ENCODE peak calls at places on chromosome 18, in ten cellular contexts. I, T, J, S, E, V, P, O, W and Q are unnamed samples.

GRCh38 chr18:35697869-35698268 is 116.3 kb downstream of the GALNT1 start:
- DNase-seq in O (no peak), W (no peak), P (no peak), T (no peak), E (no peak), S (no peak), I (no peak), V (no peak), J (no peak), Q (no peak)

GRCh38 chr18:160831-161570 is 2.6 kb downstream of the USP14 start:
- DNase-seq in E (no peak), T (no peak), J (no peak), S (no peak), W (no peak), V (no peak), I (no peak), O (no peak), P (no peak), Q (no peak)

GRCh38 chr18:28013064-28013463 is 163.9 kb downstream of the CDH2 start:
- DNase-seq in I (no peak), J (no peak), V (no peak), S (no peak), O (no peak), E (peak), P (peak), W (no peak), T (no peak), Q (peak)

GRCh38 chr18:79928563-79928960 is 22.9 kb downstream of the SLC66A2 start:
- DNase-seq in W (no peak), V (peak), T (peak), I (peak), S (peak), J (no peak), E (no peak), O (peak), P (no peak), Q (no peak)

GRCh38 chr18:1014496-1014895 is 109.8 kb downstream of the ADCYAP1 start:
- DNase-seq in T (no peak), W (no peak), O (no peak), J (no peak), E (no peak), P (peak), V (no peak), I (no peak), S (no peak), Q (peak)

GRCh38 chr18:34880882-34881852 is 160.0 kb upstream of the MAPRE2 start:
- DNase-seq in T (no peak), W (no peak), E (no peak), V (no peak), O (no peak), P (peak), S (no peak), J (no peak), I (no peak), Q (peak)

GRCh38 chr18:12032786-12033642 is 51.7 kb downstream of the IMPA2 start:
- DNase-seq in V (peak), E (peak), I (no peak), T (no peak), W (no peak), S (no peak), P (peak), J (no peak), O (no peak), Q (peak)

GRCh38 chr18:33128581-33128980 is 311.9 kb downstream of the CCDC178 start:
- DNase-seq in J (no peak), S (no peak), O (no peak), W (no peak), T (no peak), E (peak), I (no peak), P (no peak), V (no peak), Q (no peak)

GRCh38 chr18:2967357-2967756 is 45.6 kb downstream of the LPIN2 start:
- DNase-seq in S (no peak), V (no peak), O (no peak), I (no peak), J (no peak), T (no peak), P (no peak), W (no peak), E (no peak), Q (no peak)

GRCh38 chr18:79368681-79369080 is 27.0 kb upstream of the NFATC1 start:
- DNase-seq in O (no peak), W (no peak), I (no peak), T (no peak), V (no peak), J (no peak), S (no peak), E (no peak), P (no peak), Q (no peak)

GRCh38 chr18:34224423-34225217 is at the start of gene NOL4:
- DNase-seq in O (peak), J (peak), V (peak), S (peak), E (peak), W (no peak), P (peak), T (peak), I (peak), Q (peak)

GRCh38 chr18:22609642-22610041 is 191.9 kb upstream of the CTAGE1 start:
- DNase-seq in O (peak), T (peak), P (peak), S (peak), V (no peak), J (no peak), E (peak), I (peak), W (no peak), Q (peak)

GRCh38 chr18:51066273-51066672 is 36.3 kb downstream of the SMAD4 start:
- DNase-seq in O (no peak), E (no peak), V (no peak), I (no peak), P (peak), W (no peak), S (no peak), J (no peak), T (no peak), Q (peak)

GRCh38 chr18:70454705-70455322 is 166.0 kb downstream of the SOCS6 start:
- DNase-seq in W (peak), P (peak), O (no peak), T (no peak), I (no peak), J (peak), S (peak), V (no peak), E (peak), Q (peak)

GRCh38 chr18:45014047-45014501 is 333.4 kb downstream of the SETBP1 start:
- DNase-seq in V (no peak), O (no peak), T (no peak), W (no peak), P (peak), I (no peak), E (peak), J (peak), S (peak), Q (peak)

GRCh38 chr18:49813071-49813320 is 337 bp downstream of the ACAA2 start:
- DNase-seq in P (peak), I (no peak), W (no peak), J (no peak), T (peak), E (no peak), V (peak), O (peak), S (peak), Q (peak)

GRCh38 chr18:52694804-52695203 is 354.8 kb downstream of the DCC start:
- DNase-seq in E (peak), V (no peak), T (no peak), O (no peak), W (no peak), S (no peak), J (no peak), P (peak), I (no peak), Q (no peak)

GRCh38 chr18:10724666-10725065 is 198.8 kb downstream of the NAPG start:
- DNase-seq in W (no peak), T (no peak), J (no peak), P (no peak), O (no peak), S (no peak), I (no peak), E (no peak), V (no peak), Q (no peak)

GRCh38 chr18:56036673-56037072 is 448.7 kb upstream of the TCF4 start:
- DNase-seq in E (no peak), P (peak), J (no peak), W (no peak), T (no peak), O (no peak), S (no peak), I (no peak), V (no peak), Q (no peak)
- TF ChIP-seq CTCF in E (no peak), P (no peak), J (no peak), W (no peak), T (no peak), O (no peak), S (no peak), I (no peak), V (no peak), Q (no peak)

GRCh38 chr18:42576141-42576540 is 539.3 kb downstream of the RIT2 start:
- DNase-seq in S (no peak), E (no peak), T (no peak), P (no peak), W (no peak), I (no peak), O (no peak), J (no peak), V (no peak), Q (peak)

GRCh38 chr18:42578781-42579180 is 536.7 kb downstream of the RIT2 start:
- DNase-seq in J (peak), O (no peak), P (peak), I (no peak), T (no peak), W (no peak), S (no peak), V (no peak), E (no peak), Q (peak)

DNA sequence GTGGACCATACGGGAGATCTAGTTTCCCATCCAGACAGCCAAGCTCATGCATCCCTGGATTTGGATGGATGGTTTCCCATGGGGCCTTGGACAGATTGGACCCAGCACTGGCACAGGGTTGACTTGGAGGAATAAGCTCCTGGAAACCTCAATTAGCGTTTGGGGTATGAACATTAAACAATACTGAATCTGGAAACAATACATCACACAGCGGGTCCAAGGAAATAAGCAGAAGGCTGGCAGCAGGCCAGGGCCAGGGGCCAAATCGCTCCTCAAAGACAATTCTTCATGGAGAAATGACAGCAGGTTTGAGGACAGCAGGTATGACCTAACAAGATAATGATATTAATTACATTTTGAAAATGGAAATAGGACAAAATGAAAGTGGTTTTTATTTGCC is 540.6 kb downstream of the RIT2 start:
- DNase-seq in T (no peak), W (no peak), O (no peak), E (no peak), J (no peak), V (no peak), I (no peak), S (no peak), P (no peak), Q (no peak)
- TF ChIP-seq CTCF in T (no peak), W (no peak), O (no peak), E (no peak), J (no peak), V (no peak), I (no peak), S (no peak), P (no peak), Q (no peak)

DNA sequence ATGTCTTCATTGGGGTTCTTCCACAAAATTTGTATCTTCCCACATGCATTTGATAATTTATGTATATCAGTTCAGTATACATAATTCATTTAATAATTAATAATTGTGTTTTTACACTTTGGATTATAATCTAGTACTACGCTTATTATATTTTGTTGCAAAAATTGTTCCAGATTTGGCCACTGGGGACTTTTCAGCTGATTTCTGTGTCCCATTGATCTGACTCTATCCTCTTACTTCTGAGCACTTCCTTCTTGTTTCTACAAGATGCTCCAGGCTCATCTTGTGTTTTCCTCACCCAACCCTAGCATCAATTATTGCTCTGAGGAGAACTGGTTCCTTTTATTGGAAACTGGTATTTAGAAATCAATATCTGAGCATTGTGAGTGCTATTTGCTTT is 215.3 kb upstream of the CDH19 start:
- DNase-seq in T (no peak), P (no peak), E (peak), J (no peak), I (no peak), O (no peak), V (no peak), W (no peak), S (no peak), Q (no peak)
- TF ChIP-seq CTCF in T (peak), P (peak), E (peak), J (peak), I (no peak), O (no peak), V (no peak), W (no peak), S (no peak), Q (no peak)

GRCh38 chr18:55319517-55319905 is 268.5 kb downstream of the TCF4 start:
- DNase-seq in P (peak), W (no peak), I (no peak), T (no peak), V (no peak), S (no peak), E (no peak), J (no peak), O (no peak), Q (peak)

GRCh38 chr18:55317832-55318231 is 270.2 kb downstream of the TCF4 start:
- DNase-seq in J (no peak), E (no peak), S (no peak), V (no peak), P (no peak), O (no peak), I (no peak), W (no peak), T (no peak), Q (no peak)

GRCh38 chr18:55318864-55319516 is 269.0 kb downstream of the TCF4 start:
- DNase-seq in J (no peak), I (no peak), S (no peak), T (no peak), P (peak), W (no peak), O (no peak), E (no peak), V (no peak), Q (peak)

GRCh38 chr18:55316615-55317184 is 271.3 kb downstream of the TCF4 start:
- DNase-seq in W (no peak), P (no peak), T (no peak), I (no peak), J (no peak), E (no peak), V (no peak), O (no peak), S (no peak), Q (no peak)

GRCh38 chr18:55317322-55317721 is 270.7 kb downstream of the TCF4 start:
- DNase-seq in W (no peak), P (no peak), O (no peak), S (no peak), E (no peak), J (no peak), V (no peak), T (no peak), I (no peak), Q (no peak)
- TF ChIP-seq CTCF in W (no peak), P (no peak), O (no peak), S (no peak), E (no peak), J (no peak), V (no peak), T (no peak), I (no peak), Q (no peak)

GRCh38 chr18:5237723-5238370 is 40.8 kb upstream of the AKAIN1 start:
- DNase-seq in J (peak), O (peak), V (peak), I (peak), E (peak), P (peak), S (peak), W (peak), T (peak), Q (peak)
- TF ChIP-seq CTCF in J (peak), O (no peak), V (peak), I (no peak), E (no peak), P (peak), S (no peak), W (no peak), T (peak), Q (peak)

DNA sequence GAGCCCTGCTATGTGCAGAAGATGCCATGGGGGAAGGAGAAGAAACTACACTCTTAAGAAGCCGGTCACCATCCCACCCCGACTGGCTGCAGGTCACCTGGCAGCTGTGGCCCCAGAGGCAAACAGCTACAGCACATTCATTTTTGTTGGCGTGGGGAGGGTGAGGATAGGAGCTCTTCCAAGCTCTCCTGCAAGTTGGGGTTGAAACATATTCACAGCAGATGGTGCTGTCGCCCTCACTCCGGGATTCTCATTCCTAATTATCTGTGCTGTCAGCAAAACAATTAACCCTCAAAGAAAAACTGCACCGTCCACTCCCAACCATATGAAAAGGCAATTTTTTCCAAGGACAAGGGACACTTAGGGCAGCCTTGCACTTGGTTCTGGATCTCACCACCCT is 68.7 kb downstream of the ZBTB7C start:
- DNase-seq in V (no peak), W (no peak), J (no peak), P (no peak), T (no peak), E (no peak), O (no peak), S (no peak), I (no peak), Q (no peak)
- TF ChIP-seq CTCF in V (no peak), W (no peak), J (no peak), P (no peak), T (no peak), E (no peak), O (no peak), S (no peak), I (no peak), Q (no peak)

GRCh38 chr18:23616258-23616657 is 30.0 kb upstream of the NPC1 start:
- DNase-seq in J (no peak), I (no peak), P (no peak), V (no peak), O (no peak), W (no peak), E (no peak), T (no peak), S (no peak), Q (no peak)

GRCh38 chr18:23617412-23618009 is 31.2 kb upstream of the NPC1 start:
- DNase-seq in E (no peak), T (no peak), W (no peak), O (no peak), V (no peak), S (no peak), J (no peak), I (no peak), P (no peak), Q (no peak)

GRCh38 chr18:23614891-23615290 is 28.6 kb upstream of the NPC1 start:
- DNase-seq in O (no peak), E (no peak), W (no peak), J (no peak), P (no peak), S (no peak), T (no peak), I (no peak), V (no peak), Q (no peak)

GRCh38 chr18:23619388-23619873 is 33.1 kb upstream of the NPC1 start:
- DNase-seq in S (peak), P (peak), J (no peak), W (no peak), E (no peak), T (peak), O (peak), V (no peak), I (no peak), Q (peak)

GRCh38 chr18:23618862-23619387 is 32.6 kb upstream of the NPC1 start:
- DNase-seq in W (no peak), P (no peak), E (no peak), I (no peak), T (peak), V (peak), J (no peak), S (peak), O (peak), Q (peak)
- TF ChIP-seq CTCF in W (no peak), P (no peak), E (no peak), I (no peak), T (no peak), V (no peak), J (peak), S (peak), O (no peak), Q (no peak)

GRCh38 chr18:63947051-63947790 is 1.9 kb upstream of the HMSD start:
- DNase-seq in O (no peak), J (no peak), W (no peak), V (no peak), S (no peak), I (no peak), E (no peak), P (no peak), T (no peak), Q (no peak)

GRCh38 chr18:63951302-63951705 is 2.2 kb downstream of the HMSD start:
- DNase-seq in O (no peak), T (no peak), W (no peak), S (no peak), I (no peak), E (peak), V (no peak), P (no peak), J (no peak), Q (no peak)

GRCh38 chr18:63953811-63954210 is 4.7 kb downstream of the HMSD start:
- DNase-seq in J (no peak), V (no peak), P (no peak), W (no peak), O (no peak), T (no peak), S (no peak), I (no peak), E (no peak), Q (peak)

GRCh38 chr18:63949068-63949737 is at the start of gene HMSD:
- DNase-seq in V (no peak), T (peak), E (peak), W (peak), O (peak), I (no peak), J (no peak), P (peak), S (no peak), Q (peak)
- TF ChIP-seq CTCF in V (no peak), T (peak), E (peak), W (no peak), O (peak), I (no peak), J (peak), P (peak), S (no peak), Q (peak)

DNA sequence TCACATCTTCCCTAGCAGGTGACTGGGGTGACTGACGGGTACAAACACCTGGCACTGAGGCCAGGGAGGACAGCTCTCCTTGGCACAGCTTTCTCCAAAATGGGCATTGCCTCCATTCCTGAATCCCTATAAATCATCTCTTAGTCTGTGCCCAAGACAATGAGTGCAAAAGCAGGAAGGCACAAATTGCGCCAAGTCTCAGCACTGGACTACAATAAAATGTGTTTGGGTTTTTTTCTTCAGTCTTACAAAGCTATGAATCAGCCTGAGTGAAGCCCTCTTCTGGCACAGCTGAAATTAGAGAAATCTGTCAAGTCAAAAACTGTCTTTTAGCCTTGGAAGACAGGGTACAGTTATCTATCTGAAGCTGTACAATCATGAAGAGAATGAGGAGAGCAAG is 90.9 kb downstream of the EPB41L3 start:
- DNase-seq in T (no peak), V (no peak), P (no peak), I (no peak), W (no peak), S (no peak), E (peak), O (no peak), J (no peak), Q (no peak)
- TF ChIP-seq CTCF in T (no peak), V (no peak), P (no peak), I (no peak), W (no peak), S (no peak), E (no peak), O (no peak), J (no peak), Q (no peak)

DNA sequence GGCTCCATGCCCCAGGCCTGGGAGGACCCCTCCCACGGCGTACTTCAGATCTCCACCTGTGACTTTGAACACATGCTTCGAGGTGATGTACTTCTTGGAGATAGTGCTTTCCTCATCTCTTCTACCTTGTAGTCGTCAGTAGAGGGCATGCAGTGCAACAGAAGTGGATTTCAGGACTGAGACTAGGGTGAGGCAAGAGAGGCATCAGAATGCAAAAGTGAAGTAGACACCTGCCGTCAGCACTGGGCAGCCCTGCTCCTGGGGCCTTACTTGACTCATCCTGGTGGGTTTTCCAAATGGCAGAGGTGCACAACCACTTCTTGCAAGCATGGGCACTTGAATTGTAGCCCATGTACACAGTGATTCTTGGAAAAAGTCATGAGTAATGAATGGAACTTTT is 258.8 kb downstream of the NEDD4L start:
- DNase-seq in P (no peak), J (no peak), W (no peak), V (no peak), T (no peak), O (no peak), E (no peak), S (no peak), I (no peak), Q (no peak)
- TF ChIP-seq CTCF in P (no peak), J (no peak), W (no peak), V (no peak), T (no peak), O (no peak), E (no peak), S (no peak), I (no peak), Q (no peak)